ENCODE peak calls at places on chromosomes 3 and 15, in ten cellular contexts. V is foreskin fibroblast, X is hippocampal formation, Z is GM10248, K is SHP77, Q is T follicular helper cell, I is Caco-2, D is NCI-H1048, Y is CMK, N is astrocyte of the spinal cord. L is an unnamed sample.

GRCh38 chr3:36505393-36505792 is 125.1 kb downstream of the STAC start:
- DNase-seq in Z (no peak), X (no peak), V (no peak), N (no peak), K (no peak), D (no peak), Y (no peak), I (no peak), Q (no peak), L (no peak)

GRCh38 chr3:42066516-42067181 is 24.5 kb upstream of the TRAK1 start:
- DNase-seq in K (peak; percentile 52), X (no peak), Y (no peak), V (peak; percentile 79), N (peak; percentile 69), I (no peak), Q (no peak), Z (peak; percentile 31), D (no peak), L (no peak)

GRCh38 chr3:30342319-30343060 is 263.9 kb upstream of the TGFBR2 start:
- DNase-seq in Z (no peak), V (peak; percentile 97), Q (no peak), X (no peak), Y (no peak), N (peak; percentile 94), K (no peak), D (no peak), I (peak; percentile 54), L (no peak)

GRCh38 chr3:72380193-72380592 is 468.1 kb downstream of the SHQ1 start:
- DNase-seq in I (no peak), V (peak; percentile 60), D (no peak), K (no peak), Z (no peak), Y (no peak), X (no peak), Q (no peak), N (peak; percentile 37), L (no peak)

GRCh38 chr15:29454506-29454905 is 184.9 kb upstream of the NSMCE3 start:
- DNase-seq in D (no peak), Q (no peak), V (no peak), Z (no peak), X (no peak), K (no peak), N (peak; percentile 2), I (no peak), Y (no peak), L (no peak)

GRCh38 chr3:172181936-172182708 is 142.7 kb downstream of the FNDC3B start:
- DNase-seq in N (peak; percentile 64), D (no peak), Z (no peak), V (peak; percentile 76), Q (no peak), K (no peak), Y (no peak), X (no peak), I (no peak), L (no peak)

GRCh38 chr3:44398853-44399252 is 60.3 kb downstream of the TCAIM start:
- DNase-seq in Q (no peak), Y (no peak), K (no peak), D (no peak), Z (no peak), X (no peak), V (no peak), N (no peak), I (no peak), L (no peak)

GRCh38 chr3:195099976-195100755 is 170.8 kb downstream of the XXYLT1 start:
- DNase-seq in I (no peak), Q (no peak), K (no peak), Z (no peak), X (no peak), V (no peak), D (no peak), N (no peak), Y (no peak), L (no peak)

GRCh38 chr3:133238015-133238414 is 161.8 kb upstream of the BFSP2 start:
- DNase-seq in Q (no peak), D (no peak), Z (no peak), V (no peak), Y (no peak), I (no peak), N (peak; percentile 49), K (no peak), X (no peak), L (no peak)

GRCh38 chr3:192467230-192468186 is 259.8 kb downstream of the FGF12 start:
- DNase-seq in K (peak; percentile 17), X (peak; percentile 41), Y (peak; percentile 7), Q (peak; percentile 23), N (peak; percentile 49), Z (peak; percentile 33), I (peak; percentile 68), D (peak; percentile 47), V (peak; percentile 36), L (peak; percentile 49)

GRCh38 chr15:38975282-38975990 is 410.8 kb upstream of the RASGRP1 start:
- DNase-seq in K (no peak), N (no peak), I (no peak), Q (no peak), D (no peak), Y (no peak), Z (no peak), X (no peak), V (no peak), L (no peak)

GRCh38 chr3:39935261-39935660 is 125.9 kb downstream of the MYRIP start:
- DNase-seq in Y (no peak), X (no peak), N (no peak), I (no peak), V (no peak), D (no peak), Z (no peak), Q (no peak), K (no peak), L (no peak)

GRCh38 chr3:38165722-38166387 is 518 bp downstream of the OXSR1 start:
- DNase-seq in I (no peak), D (no peak), K (peak; percentile 63), V (peak; percentile 38), Z (no peak), Q (peak; percentile 19), N (peak; percentile 31), X (no peak), Y (no peak), L (peak; percentile 41)

GRCh38 chr15:39593071-39594055 is 12.5 kb downstream of the THBS1 start:
- DNase-seq in V (no peak), K (no peak), D (no peak), Q (no peak), N (peak; percentile 12), Z (no peak), Y (no peak), I (no peak), X (no peak), L (no peak)

GRCh38 chr3:22617372-22617771 is 585.8 kb upstream of the UBE2E2 start:
- DNase-seq in K (no peak), Z (no peak), Q (no peak), V (no peak), I (no peak), D (no peak), N (no peak), X (no peak), Y (no peak), L (no peak)

GRCh38 chr15:67433495-67434099 is 87.3 kb upstream of the C15orf61 start:
- DNase-seq in I (peak; percentile 59), X (peak; percentile 2), K (no peak), V (peak; percentile 79), Y (no peak), D (no peak), Q (no peak), N (peak; percentile 56), Z (peak; percentile 52), L (no peak)

L was measured in putamen.